ENCODE peak calls at places on chromosomes 1 and 21, in nine cellular contexts. U is PC-3, Z is Karpas-422, Y is GM23248, P is fibroblast of lung, V is NT2/D1, A is mesenchymal stem cell, W is MM.1S, C is DND-41. X is an unnamed sample.

GRCh38 chr1:166974647-166975345 is 544 bp downstream of the ILDR2 start:
- DNase-seq in C (peak; percentile 60), W (peak; percentile 39), Z (peak; percentile 60), A (no peak), Y (no peak), P (no peak), V (no peak), U (no peak), X (no peak)

GRCh38 chr21:33747420-33747819 is 105.1 kb downstream of the ITSN1 start:
- DNase-seq in V (no peak), U (no peak), Z (no peak), A (no peak), Y (no peak), W (no peak), C (no peak), P (no peak), X (no peak)

GRCh38 chr1:114482585-114482984 is 28.4 kb downstream of the TRIM33 start:
- DNase-seq in V (no peak), A (no peak), C (no peak), Y (no peak), Z (peak; percentile 75), P (no peak), W (peak; percentile 34), U (no peak), X (no peak)

GRCh38 chr1:99527078-99527477 is 118.8 kb upstream of the PALMD start:
- DNase-seq in Y (peak; percentile 61), A (peak; percentile 35), P (peak; percentile 27), C (no peak), W (no peak), Z (no peak), U (peak; percentile 51), V (no peak), X (peak; percentile 67)

GRCh38 chr1:47705517-47706130 is 267.8 kb downstream of the FOXD2 start:
- DNase-seq in C (no peak), U (no peak), Z (no peak), V (no peak), P (no peak), W (no peak), A (no peak), Y (peak; percentile 24), X (peak; percentile 49)

GRCh38 chr1:22776051-22776611 is 65.5 kb downstream of the EPHB2 start:
- DNase-seq in C (no peak), P (no peak), Z (no peak), A (peak; percentile 12), U (peak; percentile 30), W (no peak), Y (no peak), V (no peak), X (no peak)

GRCh38 chr1:200042119-200042436 is 14.6 kb downstream of the NR5A2 start:
- DNase-seq in Y (peak; percentile 15), Z (no peak), U (no peak), A (no peak), C (no peak), W (no peak), P (no peak), V (no peak), X (no peak)

GRCh38 chr1:4963251-4963650 is 308.8 kb downstream of the AJAP1 start:
- DNase-seq in U (peak; percentile 58), C (no peak), Z (no peak), V (no peak), P (peak; percentile 57), W (no peak), Y (peak; percentile 10), A (no peak), X (no peak)

GRCh38 chr1:175927944-175928343 is 184.5 kb upstream of the TNR start:
- DNase-seq in U (no peak), C (no peak), V (no peak), Y (no peak), A (no peak), Z (no peak), W (no peak), P (no peak), X (no peak)

GRCh38 chr1:175918364-175918801 is 175.0 kb upstream of the TNR start:
- DNase-seq in V (peak; percentile 68), U (no peak), P (no peak), A (peak; percentile 69), C (no peak), Z (no peak), W (no peak), Y (no peak), X (no peak)

GRCh38 chr1:175919001-175919400 is 175.6 kb upstream of the TNR start:
- DNase-seq in U (no peak), Y (no peak), C (no peak), Z (no peak), P (no peak), A (peak; percentile 20), W (no peak), V (no peak), X (no peak)

GRCh38 chr1:175920401-175920800 is 177.0 kb upstream of the TNR start:
- DNase-seq in P (no peak), Y (no peak), V (no peak), C (no peak), W (no peak), U (no peak), A (peak; percentile 80), Z (no peak), X (no peak)

GRCh38 chr1:175922254-175922881 is 179.0 kb upstream of the TNR start:
- DNase-seq in W (no peak), C (no peak), P (no peak), A (peak; percentile 27), V (peak; percentile 64), U (no peak), Z (no peak), Y (peak; percentile 40), X (no peak)
- H3K27me3 ChIP-seq in W (no peaks in the 10 kb centered on the region), C (no peaks in the 10 kb centered on the region), P (no peaks in the 10 kb centered on the region), A (no peaks in the 10 kb centered on the region), V (no peaks in the 10 kb centered on the region), U (no peaks in the 10 kb centered on the region), Z (no peaks in the 10 kb centered on the region), Y (no peaks in the 10 kb centered on the region), X (no peaks in the 10 kb centered on the region)

GRCh38 chr1:228178737-228179720 is 13.4 kb downstream of the IBA57 start:
- DNase-seq in A (peak; percentile 45), W (no peak), U (no peak), P (no peak), V (no peak), Z (no peak), C (no peak), Y (no peak), X (no peak)
- H3K4me3 ChIP-seq in A (no peak overlapping the region), W (no peak overlapping the region), U (no peak overlapping the region), P (no peak overlapping the region), V (no peak overlapping the region), Z (no peak overlapping the region), C (no peak overlapping the region), Y (no peak overlapping the region), X (no peak overlapping the region)

GRCh38 chr1:190752131-190752530 is 274.5 kb upstream of the BRINP3 start:
- DNase-seq in C (no peak), U (no peak), V (no peak), P (no peak), Z (no peak), W (no peak), A (no peak), Y (no peak), X (no peak)

DNA sequence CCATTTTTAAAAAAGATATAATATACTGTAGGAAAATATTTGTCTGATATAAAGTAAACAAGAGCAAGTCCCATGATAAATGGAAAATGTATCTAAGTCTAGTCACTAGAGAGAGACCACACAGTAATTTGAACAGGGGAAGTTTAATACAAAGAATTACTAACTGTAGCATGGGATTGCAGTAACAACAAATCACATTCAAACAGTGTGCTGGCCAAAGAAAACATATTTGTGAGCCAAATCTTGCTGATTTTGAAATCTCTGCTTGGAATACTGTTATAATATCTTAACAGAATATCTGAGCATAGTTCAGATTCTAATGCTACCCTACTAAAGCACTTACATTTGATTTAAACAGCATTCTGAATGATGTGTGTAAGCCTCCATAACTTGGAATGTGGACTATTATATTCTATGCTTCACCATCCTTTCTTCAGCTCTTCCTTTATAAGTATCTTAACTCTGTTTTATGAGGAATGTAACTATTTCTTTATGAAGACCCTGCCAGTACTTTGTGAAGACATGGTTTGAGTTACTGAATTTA is 270.1 kb upstream of the BRINP3 start:
- DNase-seq in U (no peak), Z (no peak), C (no peak), V (no peak), A (no peak), Y (no peak), W (no peak), P (peak; percentile 58), X (peak; percentile 92)
- H3K9ac ChIP-seq in U (no peak overlapping the region), Z (no peak overlapping the region), C (no peak overlapping the region), V (no peak overlapping the region), A (no peak overlapping the region), Y (no peak overlapping the region), W (no peak overlapping the region), P (no peak overlapping the region), X (no peak overlapping the region)

GRCh38 chr1:44406761-44407429 is 1.8 kb downstream of the RNF220 start:
- DNase-seq in V (no peak), P (no peak), C (no peak), A (no peak), Z (no peak), Y (peak; percentile 31), U (no peak), W (no peak), X (peak; percentile 35)

GRCh38 chr1:44405804-44406743 is 1.0 kb downstream of the RNF220 start:
- DNase-seq in A (peak; percentile 32), Y (peak; percentile 30), P (no peak), U (peak; percentile 44), Z (peak; percentile 69), V (no peak), C (no peak), W (no peak), X (peak; percentile 50)

GRCh38 chr1:44405041-44405803 is at the start of gene RNF220:
- DNase-seq in Z (peak; percentile 76), Y (peak; percentile 65), U (peak; percentile 51), P (peak; percentile 76), C (no peak), W (no peak), A (peak; percentile 83), V (no peak), X (peak; percentile 89)

GRCh38 chr1:44401256-44402228 is 3.5 kb upstream of the RNF220 start:
- DNase-seq in P (no peak), W (no peak), U (no peak), Y (no peak), A (no peak), V (no peak), C (no peak), Z (no peak), X (no peak)
- H3K27me3 ChIP-seq in P (peaks cover 34% of the 10 kb centered on the region), W (peaks cover 10% of the 10 kb centered on the region), U (peaks cover 28% of the 10 kb centered on the region), Y (peaks cover 93% of the 10 kb centered on the region), A (peaks cover 69% of the 10 kb centered on the region), V (peaks cover 60% of the 10 kb centered on the region), C (peaks cover 65% of the 10 kb centered on the region), Z (no peaks in the 10 kb centered on the region), X (peaks cover 75% of the 10 kb centered on the region)

GRCh38 chr1:150548324-150548631 is 930 bp upstream of the ADAMTSL4 start:
- DNase-seq in U (no peak), C (no peak), P (no peak), Y (no peak), Z (no peak), V (no peak), A (no peak), W (no peak), X (no peak)
- H3K4me3 ChIP-seq in U (peak overlapping the region; percentile 72), C (no peak overlapping the region), P (peak overlapping the region; percentile 49), Y (peak overlapping the region; percentile 70), Z (peak overlapping the region; percentile 66), V (peak overlapping the region; percentile 67), A (peak overlapping the region; percentile 79), W (peak overlapping the region; percentile 58), X (peak overlapping the region; percentile 83)

GRCh38 chr1:96340688-96341087 is 380.9 kb upstream of the PTBP2 start:
- DNase-seq in C (no peak), W (no peak), U (no peak), Y (no peak), P (no peak), A (no peak), Z (no peak), V (no peak), X (no peak)
- H3K9ac ChIP-seq in C (no peak overlapping the region), W (no peak overlapping the region), U (no peak overlapping the region), Y (no peak overlapping the region), P (no peak overlapping the region), A (no peak overlapping the region), Z (no peak overlapping the region), V (no peak overlapping the region), X (no peak overlapping the region)

X was measured in adipocyte.